ENCODE peak calls at places on chromosomes 4 and X, in six cellular contexts. G, Z, I, K, T and Y are unnamed samples.

GRCh38 chr4:1749370-1749769 is 28.0 kb downstream of the TACC3 start:
- DNase-seq in G (no peak), Z (no peak), I (no peak), K (no peak), T (no peak), Y (no peak)

GRCh38 chr4:78149737-78150136 is 92.6 kb downstream of the FRAS1 start:
- DNase-seq in G (no peak), Z (no peak), I (no peak), K (no peak), T (no peak), Y (no peak)

GRCh38 chr4:5710065-5710961 is 688 bp upstream of the EVC start:
- DNase-seq in G (peak; percentile 8), Z (no peak), I (no peak), K (no peak), T (peak; percentile 40), Y (no peak)

GRCh38 chr4:13921805-13922204 is 294.3 kb upstream of the BOD1L1 start:
- DNase-seq in G (no peak), Z (no peak), I (no peak), K (no peak), T (no peak), Y (peak; percentile 8)

GRCh38 chr4:1171306-1172227 is 816 bp downstream of the SPON2 start:
- DNase-seq in G (no peak), Z (peak; percentile 69), I (no peak), K (peak; percentile 33), T (no peak), Y (no peak)

GRCh38 chr4:71524746-71525145 is 185.9 kb downstream of the SLC4A4 start:
- DNase-seq in G (no peak), Z (no peak), I (no peak), K (no peak), T (no peak), Y (no peak)

GRCh38 chr4:184616633-184617471 is 32.4 kb downstream of the CASP3 start:
- DNase-seq in G (no peak), Z (no peak), I (no peak), K (no peak), T (no peak), Y (no peak)

GRCh38 chr4:7120341-7120740 is 52.5 kb upstream of the GRPEL1 start:
- DNase-seq in G (no peak), Z (no peak), I (no peak), K (no peak), T (no peak), Y (no peak)

GRCh38 chrX:52608961-52609360 is 45.7 kb downstream of the SSX7 start:
- DNase-seq in G (no peak), Z (no peak), I (no peak), K (no peak), T (no peak), Y (no peak)

GRCh38 chrX:57821703-57822375 is 88.4 kb downstream of the ZXDA start:
- DNase-seq in G (peak; percentile 1), Z (peak; percentile 67), I (peak; percentile 18), K (no peak), T (peak; percentile 73), Y (peak; percentile 66)

GRCh38 chr4:89939994-89940393 is 45.3 kb downstream of the MMRN1 start:
- DNase-seq in G (peak; percentile 23), Z (no peak), I (no peak), K (no peak), T (peak; percentile 22), Y (peak; percentile 43)

GRCh38 chrX:8782595-8782994 is 18.6 kb downstream of the FAM9A start:
- DNase-seq in G (no peak), Z (no peak), I (no peak), K (no peak), T (no peak), Y (no peak)

GRCh38 chrX:109345866-109346265 is 136.0 kb downstream of the GUCY2F start:
- DNase-seq in G (no peak), Z (no peak), I (no peak), K (no peak), T (peak; percentile 38), Y (no peak)

GRCh38 chrX:139086243-139086642 is 374.7 kb upstream of the FGF13 start:
- DNase-seq in G (no peak), Z (no peak), I (no peak), K (no peak), T (peak; percentile 29), Y (no peak)

GRCh38 chrX:80808854-80809493 is 703 bp downstream of the BRWD3 start:
- DNase-seq in G (peak; percentile 5), Z (peak; percentile 42), I (no peak), K (no peak), T (peak; percentile 34), Y (peak; percentile 57)

GRCh38 chr4:124710911-124711310 is 1.6 kb downstream of the ANKRD50 start:
- DNase-seq in G (peak; percentile 25), Z (no peak), I (no peak), K (no peak), T (peak; percentile 49), Y (peak; percentile 43)

GRCh38 chr4:145066063-145066501 is 31.9 kb downstream of the ANAPC10 start:
- DNase-seq in G (no peak), Z (no peak), I (no peak), K (no peak), T (no peak), Y (no peak)

GRCh38 chr4:8188085-8188484 is 11.0 kb upstream of the SH3TC1 start:
- DNase-seq in G (peak; percentile 79), Z (no peak), I (no peak), K (no peak), T (peak; percentile 82), Y (no peak)

GRCh38 chr4:24764305-24764704 is 31.1 kb upstream of the SOD3 start:
- DNase-seq in G (no peak), Z (no peak), I (no peak), K (no peak), T (no peak), Y (no peak)

GRCh38 chr4:12987284-12987683 is 496.9 kb downstream of the RAB28 start:
- DNase-seq in G (no peak), Z (no peak), I (no peak), K (no peak), T (no peak), Y (no peak)

GRCh38 chr4:38948551-38948950 is 80.9 kb downstream of the FAM114A1 start:
- DNase-seq in G (peak; percentile 83), Z (no peak), I (peak; percentile 70), K (no peak), T (peak; percentile 76), Y (peak; percentile 37)